ENCODE peak calls at places on chromosomes 4 and X, in eight cellular contexts. H, E, P, C, I, W, R and G are unnamed samples.

GRCh38 chrX:115939636-115940160 is 230.8 kb upstream of the AGTR2 start:
- DNase-seq in H (no peak), E (no peak), P (no peak), C (no peak), I (no peak), W (no peak), R (no peak), G (peak; percentile 9)

GRCh38 chrX:45614853-45615252 is 414.2 kb upstream of the DIPK2B start:
- DNase-seq in H (no peak), E (no peak), P (no peak), C (no peak), I (no peak), W (no peak), R (no peak), G (no peak)

GRCh38 chrX:138411048-138411447 is 300.5 kb downstream of the FGF13 start:
- DNase-seq in H (no peak), E (no peak), P (no peak), C (no peak), I (no peak), W (no peak), R (no peak), G (no peak)

GRCh38 chr4:1018147-1019020 is 7.0 kb downstream of the FGFRL1 start:
- DNase-seq in H (no peak), E (no peak), P (no peak), C (no peak), I (no peak), W (no peak), R (no peak), G (no peak)

GRCh38 chrX:1389181-1389992 is 2.5 kb downstream of the SLC25A6 start:
- DNase-seq in H (peak; percentile 57), E (peak; percentile 72), P (no peak), C (no peak), I (no peak), W (no peak), R (no peak), G (no peak)

GRCh38 chr4:164293776-164294175 is 460.2 kb upstream of the SMIM31 start:
- DNase-seq in H (no peak), E (no peak), P (no peak), C (no peak), I (no peak), W (no peak), R (no peak), G (no peak)

GRCh38 chr4:33060873-33061542 is 2340.8 kb downstream of the PCDH7 start:
- DNase-seq in H (peak; percentile 59), E (peak; percentile 23), P (peak; percentile 53), C (no peak), I (no peak), W (no peak), R (peak; percentile 51), G (no peak)

GRCh38 chrX:38358274-38358673 is 5.9 kb downstream of the OTC start:
- DNase-seq in H (no peak), E (no peak), P (no peak), C (no peak), I (no peak), W (no peak), R (no peak), G (no peak)

GRCh38 chr4:144645621-144646522 is at the start of gene HHIP:
- DNase-seq in H (peak; percentile 78), E (peak; percentile 67), P (no peak), C (no peak), I (no peak), W (no peak), R (peak; percentile 2), G (peak; percentile 55)

GRCh38 chr4:45437381-45437780 is 686.5 kb downstream of the GABRG1 start:
- DNase-seq in H (no peak), E (no peak), P (no peak), C (no peak), I (no peak), W (no peak), R (no peak), G (no peak)

GRCh38 chrX:41759817-41760216 is 35.8 kb downstream of the GPR82 start:
- DNase-seq in H (no peak), E (no peak), P (no peak), C (no peak), I (no peak), W (no peak), R (peak; percentile 8), G (peak; percentile 40)

GRCh38 chr4:2101346-2102044 is 42.4 kb downstream of the NAT8L start:
- DNase-seq in H (no peak), E (no peak), P (no peak), C (no peak), I (no peak), W (no peak), R (no peak), G (no peak)